ENCODE peak calls at places on chromosomes 1 and 21, in four cellular contexts. One of them, this sample, is unnamed.

GRCh38 chr1:204249736-204250427 is 36.1 kb upstream of the GOLT1A start:
- DNase-seq in neuronal stem cell: no peak
- DNase-seq in H1: no peak
- DNase-seq in mesenchymal stem cell: no peak
- DNase-seq in this sample: no peak

GRCh38 chr1:232962761-232963357 is 12.4 kb downstream of the NTPCR start:
- DNase-seq in neuronal stem cell: no peak
- DNase-seq in H1: no peak
- DNase-seq in mesenchymal stem cell: no peak
- DNase-seq in this sample: no peak

GRCh38 chr1:204564835-204565234 is 48.6 kb downstream of the MDM4 start:
- DNase-seq in neuronal stem cell: no peak
- DNase-seq in H1: no peak
- DNase-seq in mesenchymal stem cell: no peak
- DNase-seq in this sample: no peak

GRCh38 chr1:176073524-176074157 is 133.4 kb downstream of the COP1 start:
- DNase-seq in neuronal stem cell: peak
- DNase-seq in H1: no peak
- DNase-seq in mesenchymal stem cell: peak
- DNase-seq in this sample: no peak

GRCh38 chr1:234111458-234112142 is 207.1 kb downstream of the SLC35F3 start:
- DNase-seq in neuronal stem cell: peak
- DNase-seq in H1: peak
- DNase-seq in mesenchymal stem cell: peak
- DNase-seq in this sample: peak

GRCh38 chr21:34545079-34545884 is 33.3 kb upstream of the KCNE1 start:
- DNase-seq in neuronal stem cell: no peak
- DNase-seq in H1: no peak
- DNase-seq in mesenchymal stem cell: peak
- DNase-seq in this sample: no peak

GRCh38 chr1:17494114-17494729 is 45.3 kb upstream of the ARHGEF10L start:
- DNase-seq in neuronal stem cell: peak
- DNase-seq in H1: peak
- DNase-seq in mesenchymal stem cell: peak
- DNase-seq in this sample: peak

GRCh38 chr1:5985250-5985649 is 7.0 kb downstream of the NPHP4 start:
- DNase-seq in neuronal stem cell: no peak
- DNase-seq in H1: no peak
- DNase-seq in mesenchymal stem cell: no peak
- DNase-seq in this sample: no peak

GRCh38 chr1:93773049-93773838 is 91.6 kb upstream of the BCAR3 start:
- DNase-seq in neuronal stem cell: no peak
- DNase-seq in H1: no peak
- DNase-seq in mesenchymal stem cell: no peak
- DNase-seq in this sample: no peak

GRCh38 chr1:99098589-99098988 is 93.9 kb upstream of the PLPPR5 start:
- DNase-seq in neuronal stem cell: no peak
- DNase-seq in H1: no peak
- DNase-seq in mesenchymal stem cell: no peak
- DNase-seq in this sample: no peak

GRCh38 chr21:34536820-34537219 is 24.8 kb upstream of the KCNE1 start:
- DNase-seq in neuronal stem cell: no peak
- DNase-seq in H1: no peak
- DNase-seq in mesenchymal stem cell: peak
- DNase-seq in this sample: no peak

DNA sequence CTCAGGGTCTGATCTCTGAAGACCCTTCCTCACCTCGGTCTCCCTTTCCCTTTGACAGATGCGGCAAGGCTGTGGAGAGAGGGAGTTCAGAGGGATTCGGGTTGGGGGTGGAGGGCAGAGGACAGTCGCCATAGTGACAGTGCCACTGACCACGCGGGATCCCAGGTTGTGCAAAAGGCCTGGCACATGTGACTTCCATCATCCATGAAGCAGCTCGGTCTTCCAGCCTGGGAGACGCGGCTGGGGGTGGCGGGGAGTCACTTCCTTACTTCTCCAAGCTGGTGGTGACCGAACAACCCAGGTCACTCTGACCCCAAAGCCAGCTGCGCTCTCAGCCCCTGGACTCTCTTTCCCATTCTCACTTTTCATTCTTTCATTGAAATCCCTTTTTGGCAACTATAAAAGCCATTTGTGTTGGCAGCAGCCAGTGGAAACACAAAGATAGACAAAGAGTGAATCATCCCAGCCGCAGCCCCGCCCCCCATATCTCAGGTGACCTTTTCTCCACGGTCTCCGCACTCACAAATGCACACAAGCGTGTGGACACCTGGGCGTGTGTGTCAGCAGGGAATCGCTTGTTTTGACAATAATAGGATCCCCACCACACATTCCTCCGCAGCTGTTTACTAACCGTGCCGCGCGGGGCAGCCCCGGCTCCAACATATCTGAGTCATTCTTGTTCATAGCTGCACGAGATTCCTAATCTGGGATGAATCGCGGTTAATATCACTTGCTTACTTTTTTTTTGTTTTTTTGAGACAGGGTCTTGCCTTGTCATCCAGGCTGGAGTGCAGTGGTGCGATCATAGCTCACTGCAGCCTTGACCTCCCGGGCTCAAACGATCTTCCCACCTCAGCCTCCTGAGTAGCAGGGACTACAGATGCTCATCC is 68.3 kb downstream of the DHRS3 start:
- DNase-seq in neuronal stem cell: peak
- DNase-seq in H1: no peak
- DNase-seq in mesenchymal stem cell: peak
- DNase-seq in this sample: no peak
- H2BK15ac ChIP-seq in neuronal stem cell: peak
- H2BK15ac ChIP-seq in H1: no peak
- H2BK15ac ChIP-seq in mesenchymal stem cell: no peak
- H2BK15ac ChIP-seq in this sample: no peak

GRCh38 chr1:41151846-41152245 is 90.3 kb downstream of the SCMH1 start:
- DNase-seq in neuronal stem cell: no peak
- DNase-seq in H1: no peak
- DNase-seq in mesenchymal stem cell: peak
- DNase-seq in this sample: no peak
- H2BK12ac ChIP-seq in neuronal stem cell: no peak
- H2BK12ac ChIP-seq in H1: no peak
- H2BK12ac ChIP-seq in mesenchymal stem cell: peak
- H2BK12ac ChIP-seq in this sample: no peak

GRCh38 chr1:229396607-229397189 is 37.2 kb downstream of the ACTA1 start:
- DNase-seq in neuronal stem cell: no peak
- DNase-seq in H1: no peak
- DNase-seq in mesenchymal stem cell: no peak
- DNase-seq in this sample: no peak
- H2BK15ac ChIP-seq in neuronal stem cell: no peak
- H2BK15ac ChIP-seq in H1: peak
- H2BK15ac ChIP-seq in mesenchymal stem cell: no peak
- H2BK15ac ChIP-seq in this sample: no peak

GRCh38 chr1:174637487-174637886 is 189.7 kb downstream of the GPR52 start:
- DNase-seq in neuronal stem cell: no peak
- DNase-seq in H1: no peak
- DNase-seq in mesenchymal stem cell: no peak
- DNase-seq in this sample: no peak

GRCh38 chr1:174642393-174642792 is 194.6 kb downstream of the GPR52 start:
- DNase-seq in neuronal stem cell: no peak
- DNase-seq in H1: no peak
- DNase-seq in mesenchymal stem cell: no peak
- DNase-seq in this sample: no peak

GRCh38 chr1:174643206-174643605 is 195.4 kb downstream of the GPR52 start:
- DNase-seq in neuronal stem cell: no peak
- DNase-seq in H1: no peak
- DNase-seq in mesenchymal stem cell: no peak
- DNase-seq in this sample: no peak

GRCh38 chr1:174640783-174641182 is 193.0 kb downstream of the GPR52 start:
- DNase-seq in neuronal stem cell: no peak
- DNase-seq in H1: no peak
- DNase-seq in mesenchymal stem cell: no peak
- DNase-seq in this sample: no peak
- H2BK12ac ChIP-seq in neuronal stem cell: no peak
- H2BK12ac ChIP-seq in H1: no peak
- H2BK12ac ChIP-seq in mesenchymal stem cell: no peak
- H2BK12ac ChIP-seq in this sample: no peak

GRCh38 chr1:84735483-84735882 is 45.2 kb upstream of the SSX2IP start:
- DNase-seq in neuronal stem cell: no peak
- DNase-seq in H1: no peak
- DNase-seq in mesenchymal stem cell: no peak
- DNase-seq in this sample: no peak
- H2BK15ac ChIP-seq in neuronal stem cell: no peak
- H2BK15ac ChIP-seq in H1: no peak
- H2BK15ac ChIP-seq in mesenchymal stem cell: no peak
- H2BK15ac ChIP-seq in this sample: no peak

This sample was measured in H9.